ENCODE peak calls at places on chromosomes 11 and 22, in nine cellular contexts. One of them, this sample, is unnamed.

GRCh38 chr11:10770626-10771254 is 19.7 kb downstream of the CTR9 start:
- DNase-seq in tibial artery: no peak
- DNase-seq in GM06990: no peak
- DNase-seq in CD8-positive, alpha-beta T cell: no peak
- DNase-seq in upper lobe of right lung: no peak
- DNase-seq in cardiac muscle cell: peak
- DNase-seq in HFF-Myc: peak
- DNase-seq in AG09309: no peak
- DNase-seq in cardiac fibroblast: peak
- DNase-seq in this sample: peak

GRCh38 chr11:111528557-111528956 is 12.0 kb upstream of the LAYN start:
- DNase-seq in tibial artery: no peak
- DNase-seq in GM06990: no peak
- DNase-seq in CD8-positive, alpha-beta T cell: peak
- DNase-seq in upper lobe of right lung: no peak
- DNase-seq in cardiac muscle cell: no peak
- DNase-seq in HFF-Myc: no peak
- DNase-seq in AG09309: no peak
- DNase-seq in cardiac fibroblast: no peak
- DNase-seq in this sample: peak

GRCh38 chr11:68542617-68543016 is 82.1 kb downstream of the PPP6R3 start:
- DNase-seq in tibial artery: no peak
- DNase-seq in GM06990: no peak
- DNase-seq in CD8-positive, alpha-beta T cell: no peak
- DNase-seq in upper lobe of right lung: no peak
- DNase-seq in cardiac muscle cell: no peak
- DNase-seq in HFF-Myc: peak
- DNase-seq in AG09309: peak
- DNase-seq in cardiac fibroblast: peak
- DNase-seq in this sample: no peak

GRCh38 chr11:128940156-128940555 is 2.5 kb downstream of the TP53AIP1 start:
- DNase-seq in tibial artery: no peak
- DNase-seq in GM06990: no peak
- DNase-seq in CD8-positive, alpha-beta T cell: no peak
- DNase-seq in upper lobe of right lung: no peak
- DNase-seq in cardiac muscle cell: no peak
- DNase-seq in HFF-Myc: no peak
- DNase-seq in AG09309: no peak
- DNase-seq in cardiac fibroblast: no peak
- DNase-seq in this sample: no peak

GRCh38 chr22:42656578-42656977 is 7.4 kb upstream of the CYB5R3 start:
- DNase-seq in tibial artery: no peak
- DNase-seq in GM06990: no peak
- DNase-seq in CD8-positive, alpha-beta T cell: no peak
- DNase-seq in upper lobe of right lung: no peak
- DNase-seq in cardiac muscle cell: no peak
- DNase-seq in HFF-Myc: no peak
- DNase-seq in AG09309: no peak
- DNase-seq in cardiac fibroblast: no peak
- DNase-seq in this sample: no peak

GRCh38 chr11:85825590-85825989 is 14.6 kb upstream of the SYTL2 start:
- DNase-seq in tibial artery: no peak
- DNase-seq in GM06990: no peak
- DNase-seq in CD8-positive, alpha-beta T cell: no peak
- DNase-seq in upper lobe of right lung: no peak
- DNase-seq in cardiac muscle cell: no peak
- DNase-seq in HFF-Myc: no peak
- DNase-seq in AG09309: no peak
- DNase-seq in cardiac fibroblast: no peak
- DNase-seq in this sample: no peak

GRCh38 chr11:133047036-133047800 is 485.1 kb downstream of the OPCML start:
- DNase-seq in tibial artery: no peak
- DNase-seq in GM06990: no peak
- DNase-seq in CD8-positive, alpha-beta T cell: no peak
- DNase-seq in upper lobe of right lung: no peak
- DNase-seq in cardiac muscle cell: no peak
- DNase-seq in HFF-Myc: no peak
- DNase-seq in AG09309: no peak
- DNase-seq in cardiac fibroblast: no peak
- DNase-seq in this sample: no peak

GRCh38 chr11:26649884-26650283 is 72.0 kb downstream of the SLC5A12 start:
- DNase-seq in tibial artery: no peak
- DNase-seq in GM06990: no peak
- DNase-seq in CD8-positive, alpha-beta T cell: no peak
- DNase-seq in upper lobe of right lung: no peak
- DNase-seq in cardiac muscle cell: peak
- DNase-seq in HFF-Myc: peak
- DNase-seq in AG09309: peak
- DNase-seq in cardiac fibroblast: peak
- DNase-seq in this sample: peak

GRCh38 chr11:27058456-27058855 is 17.8 kb downstream of the BBOX1 start:
- DNase-seq in tibial artery: no peak
- DNase-seq in GM06990: no peak
- DNase-seq in CD8-positive, alpha-beta T cell: no peak
- DNase-seq in upper lobe of right lung: no peak
- DNase-seq in cardiac muscle cell: no peak
- DNase-seq in HFF-Myc: peak
- DNase-seq in AG09309: peak
- DNase-seq in cardiac fibroblast: no peak
- DNase-seq in this sample: no peak

GRCh38 chr11:116686891-116687290 is 85.9 kb downstream of the BUD13 start:
- DNase-seq in tibial artery: no peak
- DNase-seq in GM06990: no peak
- DNase-seq in CD8-positive, alpha-beta T cell: no peak
- DNase-seq in upper lobe of right lung: no peak
- DNase-seq in cardiac muscle cell: no peak
- DNase-seq in HFF-Myc: no peak
- DNase-seq in AG09309: no peak
- DNase-seq in cardiac fibroblast: no peak
- DNase-seq in this sample: no peak

GRCh38 chr11:69683764-69684333 is 8.7 kb upstream of the LTO1 start:
- DNase-seq in tibial artery: peak
- DNase-seq in GM06990: no peak
- DNase-seq in CD8-positive, alpha-beta T cell: no peak
- DNase-seq in upper lobe of right lung: peak
- DNase-seq in cardiac muscle cell: no peak
- DNase-seq in HFF-Myc: no peak
- DNase-seq in AG09309: no peak
- DNase-seq in cardiac fibroblast: no peak
- DNase-seq in this sample: no peak

GRCh38 chr11:17498475-17498874 is 21.8 kb upstream of the ABCC8 start:
- DNase-seq in tibial artery: no peak
- DNase-seq in GM06990: no peak
- DNase-seq in CD8-positive, alpha-beta T cell: no peak
- DNase-seq in upper lobe of right lung: no peak
- DNase-seq in cardiac muscle cell: peak
- DNase-seq in HFF-Myc: no peak
- DNase-seq in AG09309: no peak
- DNase-seq in cardiac fibroblast: no peak
- DNase-seq in this sample: peak

GRCh38 chr11:130908770-130909625 is 7.3 kb downstream of the SNX19 start:
- DNase-seq in tibial artery: no peak
- DNase-seq in GM06990: no peak
- DNase-seq in CD8-positive, alpha-beta T cell: no peak
- DNase-seq in upper lobe of right lung: no peak
- DNase-seq in cardiac muscle cell: no peak
- DNase-seq in HFF-Myc: no peak
- DNase-seq in AG09309: peak
- DNase-seq in cardiac fibroblast: peak
- DNase-seq in this sample: no peak

GRCh38 chr22:49170053-49170452 is 657.6 kb downstream of the BRD1 start:
- DNase-seq in tibial artery: no peak
- DNase-seq in GM06990: no peak
- DNase-seq in CD8-positive, alpha-beta T cell: no peak
- DNase-seq in upper lobe of right lung: no peak
- DNase-seq in cardiac muscle cell: no peak
- DNase-seq in HFF-Myc: no peak
- DNase-seq in AG09309: no peak
- DNase-seq in cardiac fibroblast: no peak
- DNase-seq in this sample: no peak

DNA sequence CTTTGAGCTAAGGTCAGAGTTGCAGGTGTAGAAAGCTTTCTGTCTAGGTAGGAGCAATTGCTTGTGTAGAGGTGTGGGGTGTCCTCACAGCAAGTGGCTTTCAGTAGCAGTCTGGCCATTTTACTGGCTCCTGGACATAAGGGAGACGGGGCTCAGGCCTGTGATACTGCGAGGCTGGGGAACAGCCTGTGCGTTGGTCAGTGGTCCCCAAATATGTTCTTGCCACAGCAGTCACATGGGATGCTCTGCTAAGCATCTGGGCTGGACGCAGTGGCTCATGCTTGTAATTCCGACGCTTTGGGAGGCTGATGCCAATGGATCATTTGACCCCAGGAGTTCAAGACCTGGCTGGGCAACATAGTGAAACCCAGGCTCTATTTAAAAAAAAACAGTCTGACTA is 1.9 kb downstream of the MCM5 start:
- DNase-seq in tibial artery: no peak
- DNase-seq in GM06990: no peak
- DNase-seq in CD8-positive, alpha-beta T cell: no peak
- DNase-seq in upper lobe of right lung: no peak
- DNase-seq in cardiac muscle cell: no peak
- DNase-seq in HFF-Myc: no peak
- DNase-seq in AG09309: no peak
- DNase-seq in cardiac fibroblast: no peak
- DNase-seq in this sample: no peak
- H3K4me3 ChIP-seq in tibial artery: no peak
- H3K4me3 ChIP-seq in GM06990: no peak
- H3K4me3 ChIP-seq in CD8-positive, alpha-beta T cell: no peak
- H3K4me3 ChIP-seq in upper lobe of right lung: no peak
- H3K4me3 ChIP-seq in cardiac muscle cell: no peak
- H3K4me3 ChIP-seq in HFF-Myc: peak
- H3K4me3 ChIP-seq in AG09309: no peak
- H3K4me3 ChIP-seq in cardiac fibroblast: no peak
- H3K4me3 ChIP-seq in this sample: peak

GRCh38 chr11:16356057-16356750 is at the start of gene SOX6:
- DNase-seq in tibial artery: no peak
- DNase-seq in GM06990: no peak
- DNase-seq in CD8-positive, alpha-beta T cell: no peak
- DNase-seq in upper lobe of right lung: no peak
- DNase-seq in cardiac muscle cell: peak
- DNase-seq in HFF-Myc: no peak
- DNase-seq in AG09309: no peak
- DNase-seq in cardiac fibroblast: peak
- DNase-seq in this sample: no peak
- TF ChIP-seq CTCF in tibial artery: no peak
- TF ChIP-seq CTCF in GM06990: no peak
- TF ChIP-seq CTCF in CD8-positive, alpha-beta T cell: no peak
- TF ChIP-seq CTCF in upper lobe of right lung: no peak
- TF ChIP-seq CTCF in cardiac muscle cell: no peak
- TF ChIP-seq CTCF in HFF-Myc: no peak
- TF ChIP-seq CTCF in AG09309: no peak
- TF ChIP-seq CTCF in cardiac fibroblast: no peak
- TF ChIP-seq CTCF in this sample: no peak

DNA sequence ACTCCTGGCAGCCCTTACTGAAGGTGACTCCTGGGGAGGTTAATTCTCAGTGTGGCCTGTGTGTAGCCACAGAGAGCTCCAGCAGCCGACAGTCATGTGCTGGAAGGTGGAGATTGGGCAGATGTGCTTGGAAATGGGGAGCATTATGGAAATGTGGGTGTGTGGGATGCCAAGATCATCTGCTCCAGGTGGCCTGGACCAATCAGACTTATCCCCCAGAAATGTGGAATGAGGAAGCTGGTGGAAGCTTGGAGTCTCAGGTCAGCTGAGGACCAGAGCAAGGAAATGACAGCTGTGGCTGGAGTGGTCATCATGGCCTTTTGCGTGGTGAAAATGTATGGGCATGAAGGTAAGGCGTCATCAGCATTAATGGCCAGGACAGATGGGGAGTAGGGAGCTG is 234.0 kb downstream of the MIAT start:
- DNase-seq in tibial artery: no peak
- DNase-seq in GM06990: no peak
- DNase-seq in CD8-positive, alpha-beta T cell: no peak
- DNase-seq in upper lobe of right lung: no peak
- DNase-seq in cardiac muscle cell: no peak
- DNase-seq in HFF-Myc: no peak
- DNase-seq in AG09309: no peak
- DNase-seq in cardiac fibroblast: no peak
- DNase-seq in this sample: no peak
- H3K4me3 ChIP-seq in tibial artery: no peak
- H3K4me3 ChIP-seq in GM06990: no peak
- H3K4me3 ChIP-seq in CD8-positive, alpha-beta T cell: no peak
- H3K4me3 ChIP-seq in upper lobe of right lung: no peak
- H3K4me3 ChIP-seq in cardiac muscle cell: no peak
- H3K4me3 ChIP-seq in HFF-Myc: no peak
- H3K4me3 ChIP-seq in AG09309: no peak
- H3K4me3 ChIP-seq in cardiac fibroblast: no peak
- H3K4me3 ChIP-seq in this sample: no peak

DNA sequence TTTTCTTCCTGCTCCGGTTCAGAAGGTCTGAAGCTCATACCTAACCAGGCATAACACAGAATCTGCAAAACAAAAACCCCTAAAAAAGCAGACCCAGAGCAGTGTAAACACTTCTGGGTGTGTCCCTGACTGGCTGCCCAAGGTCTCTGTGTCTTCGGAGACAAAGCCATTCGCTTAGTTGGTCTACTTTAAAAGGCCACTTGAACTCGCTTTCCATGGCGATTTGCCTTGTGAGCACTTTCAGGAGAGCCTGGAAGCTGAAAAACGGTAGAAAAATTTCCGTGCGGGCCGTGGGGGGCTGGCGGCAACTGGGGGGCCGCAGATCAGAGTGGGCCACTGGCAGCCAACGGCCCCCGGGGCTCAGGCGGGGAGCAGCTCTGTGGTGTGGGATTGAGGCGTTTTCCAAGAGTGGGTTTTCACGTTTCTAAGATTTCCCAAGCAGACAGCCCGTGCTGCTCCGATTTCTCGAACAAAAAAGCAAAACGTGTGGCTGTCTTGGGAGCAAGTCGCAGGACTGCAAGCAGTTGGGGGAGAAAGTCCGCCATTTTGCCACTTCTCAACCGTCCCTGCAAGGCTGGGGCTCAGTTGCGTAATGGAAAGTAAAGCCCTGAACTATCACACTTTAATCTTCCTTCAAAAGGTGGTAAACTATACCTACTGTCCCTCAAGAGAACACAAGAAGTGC is 661 bp upstream of the MALAT1 start:
- DNase-seq in tibial artery: peak
- DNase-seq in GM06990: peak
- DNase-seq in CD8-positive, alpha-beta T cell: peak
- DNase-seq in upper lobe of right lung: peak
- DNase-seq in cardiac muscle cell: peak
- DNase-seq in HFF-Myc: peak
- DNase-seq in AG09309: no peak
- DNase-seq in cardiac fibroblast: peak
- DNase-seq in this sample: peak
- TF ChIP-seq CTCF in tibial artery: no peak
- TF ChIP-seq CTCF in GM06990: no peak
- TF ChIP-seq CTCF in CD8-positive, alpha-beta T cell: no peak
- TF ChIP-seq CTCF in upper lobe of right lung: no peak
- TF ChIP-seq CTCF in cardiac muscle cell: no peak
- TF ChIP-seq CTCF in HFF-Myc: no peak
- TF ChIP-seq CTCF in AG09309: no peak
- TF ChIP-seq CTCF in cardiac fibroblast: no peak
- TF ChIP-seq CTCF in this sample: no peak

This sample was measured in GM12865.